ENCODE peak calls at places on chromosomes 3 and 15, in nine cellular contexts. A is mucosa of gallbladder; F is H54; K is cortex of kidney; O is cardiac muscle cell; H is 8988T; T is effector memory CD8-positive, alpha-beta T cell; L is DMS 273 treated with DMSO at 0.1 percent for 48 hours; E is AG09319. M is an unnamed sample.

GRCh38 chr3:29655016-29655415 is 374.1 kb downstream of the RBMS3 start:
- DNase-seq in A (no peak), F (no peak), K (no peak), O (no peak), H (no peak), T (no peak), L (no peak), E (no peak), M (no peak)

GRCh38 chr3:123419850-123420292 is 29.0 kb downstream of the ADCY5 start:
- DNase-seq in A (peak), F (no peak), K (no peak), O (no peak), H (no peak), T (no peak), L (no peak), E (no peak), M (no peak)

GRCh38 chr15:65533057-65533752 is 2.9 kb downstream of the HACD3 start:
- DNase-seq in A (no peak), F (no peak), K (no peak), O (no peak), H (no peak), T (no peak), L (no peak), E (no peak), M (no peak)

GRCh38 chr15:67386947-67387346 is 132.4 kb downstream of the IQCH start:
- DNase-seq in A (no peak), F (no peak), K (no peak), O (no peak), H (no peak), T (no peak), L (no peak), E (no peak), M (no peak)

GRCh38 chr3:108862865-108863798 is 40.5 kb downstream of the TRAT1 start:
- DNase-seq in A (no peak), F (peak), K (no peak), O (peak), H (no peak), T (peak), L (no peak), E (no peak), M (peak)

GRCh38 chr3:67719333-67719732 is 64.9 kb upstream of the SUCLG2 start:
- DNase-seq in A (no peak), F (no peak), K (no peak), O (no peak), H (no peak), T (no peak), L (no peak), E (no peak), M (peak)

GRCh38 chr3:114362815-114363214 is 69.0 kb downstream of the TIGIT start:
- DNase-seq in A (no peak), F (no peak), K (no peak), O (peak), H (no peak), T (no peak), L (peak), E (no peak), M (no peak)

GRCh38 chr3:142269777-142270176 is 44.4 kb upstream of the GK5 start:
- DNase-seq in A (no peak), F (no peak), K (no peak), O (no peak), H (no peak), T (no peak), L (no peak), E (no peak), M (no peak)

GRCh38 chr15:90151989-90152645 is 49.0 kb upstream of the SEMA4B start:
- DNase-seq in A (no peak), F (no peak), K (no peak), O (no peak), H (no peak), T (no peak), L (no peak), E (no peak), M (no peak)